ENCODE peak calls at places on chromosomes 6 and 20, in eight cellular contexts. One of them, this sample, is unnamed.

GRCh38 chr6:31057426-31058003 is 47.2 kb downstream of the MUC22 start:
- DNase-seq in IMR-90: peak; percentile 63
- DNase-seq in MM.1S: no peak
- DNase-seq in astrocyte: peak; percentile 61
- DNase-seq in fibroblast of lung: peak; percentile 29
- DNase-seq in brain microvascular endothelial cell: no peak
- DNase-seq in tibial nerve: no peak
- DNase-seq in astrocyte of the spinal cord: peak; percentile 37
- DNase-seq in this sample: peak; percentile 63

GRCh38 chr6:6724319-6725119 is 136.0 kb downstream of the LY86 start:
- DNase-seq in IMR-90: peak; percentile 76
- DNase-seq in MM.1S: peak; percentile 59
- DNase-seq in astrocyte: peak; percentile 68
- DNase-seq in fibroblast of lung: peak; percentile 89
- DNase-seq in brain microvascular endothelial cell: peak; percentile 59
- DNase-seq in tibial nerve: peak; percentile 84
- DNase-seq in astrocyte of the spinal cord: peak; percentile 79
- DNase-seq in this sample: peak; percentile 63

GRCh38 chr6:90780778-90781177 is 193.9 kb upstream of the MAP3K7 start:
- DNase-seq in IMR-90: no peak
- DNase-seq in MM.1S: no peak
- DNase-seq in astrocyte: no peak
- DNase-seq in fibroblast of lung: no peak
- DNase-seq in brain microvascular endothelial cell: no peak
- DNase-seq in tibial nerve: no peak
- DNase-seq in astrocyte of the spinal cord: no peak
- DNase-seq in this sample: no peak

GRCh38 chr20:10659651-10660601 is 13.9 kb downstream of the JAG1 start:
- DNase-seq in IMR-90: no peak
- DNase-seq in MM.1S: no peak
- DNase-seq in astrocyte: no peak
- DNase-seq in fibroblast of lung: no peak
- DNase-seq in brain microvascular endothelial cell: no peak
- DNase-seq in tibial nerve: no peak
- DNase-seq in astrocyte of the spinal cord: no peak
- DNase-seq in this sample: no peak

GRCh38 chr6:154598403-154598802 is 87.9 kb upstream of the CNKSR3 start:
- DNase-seq in IMR-90: no peak
- DNase-seq in MM.1S: no peak
- DNase-seq in astrocyte: no peak
- DNase-seq in fibroblast of lung: no peak
- DNase-seq in brain microvascular endothelial cell: no peak
- DNase-seq in tibial nerve: no peak
- DNase-seq in astrocyte of the spinal cord: no peak
- DNase-seq in this sample: no peak

GRCh38 chr20:17859616-17860232 is 108.9 kb downstream of the SNX5 start:
- DNase-seq in IMR-90: no peak
- DNase-seq in MM.1S: no peak
- DNase-seq in astrocyte: no peak
- DNase-seq in fibroblast of lung: no peak
- DNase-seq in brain microvascular endothelial cell: no peak
- DNase-seq in tibial nerve: no peak
- DNase-seq in astrocyte of the spinal cord: no peak
- DNase-seq in this sample: no peak

GRCh38 chr6:17842014-17842776 is 135.5 kb upstream of the NUP153 start:
- DNase-seq in IMR-90: no peak
- DNase-seq in MM.1S: no peak
- DNase-seq in astrocyte: no peak
- DNase-seq in fibroblast of lung: no peak
- DNase-seq in brain microvascular endothelial cell: no peak
- DNase-seq in tibial nerve: no peak
- DNase-seq in astrocyte of the spinal cord: no peak
- DNase-seq in this sample: no peak

GRCh38 chr6:65295812-65296211 is 411.2 kb downstream of the EYS start:
- DNase-seq in IMR-90: no peak
- DNase-seq in MM.1S: no peak
- DNase-seq in astrocyte: no peak
- DNase-seq in fibroblast of lung: no peak
- DNase-seq in brain microvascular endothelial cell: no peak
- DNase-seq in tibial nerve: no peak
- DNase-seq in astrocyte of the spinal cord: no peak
- DNase-seq in this sample: no peak

GRCh38 chr6:100453701-100454521 is 10.8 kb downstream of the SIM1 start:
- DNase-seq in IMR-90: no peak
- DNase-seq in MM.1S: no peak
- DNase-seq in astrocyte: no peak
- DNase-seq in fibroblast of lung: no peak
- DNase-seq in brain microvascular endothelial cell: no peak
- DNase-seq in tibial nerve: no peak
- DNase-seq in astrocyte of the spinal cord: no peak
- DNase-seq in this sample: no peak

GRCh38 chr6:45835725-45836437 is 179.8 kb downstream of the CLIC5 start:
- DNase-seq in IMR-90: no peak
- DNase-seq in MM.1S: no peak
- DNase-seq in astrocyte: peak; percentile 14
- DNase-seq in fibroblast of lung: no peak
- DNase-seq in brain microvascular endothelial cell: no peak
- DNase-seq in tibial nerve: no peak
- DNase-seq in astrocyte of the spinal cord: no peak
- DNase-seq in this sample: peak; percentile 85

DNA sequence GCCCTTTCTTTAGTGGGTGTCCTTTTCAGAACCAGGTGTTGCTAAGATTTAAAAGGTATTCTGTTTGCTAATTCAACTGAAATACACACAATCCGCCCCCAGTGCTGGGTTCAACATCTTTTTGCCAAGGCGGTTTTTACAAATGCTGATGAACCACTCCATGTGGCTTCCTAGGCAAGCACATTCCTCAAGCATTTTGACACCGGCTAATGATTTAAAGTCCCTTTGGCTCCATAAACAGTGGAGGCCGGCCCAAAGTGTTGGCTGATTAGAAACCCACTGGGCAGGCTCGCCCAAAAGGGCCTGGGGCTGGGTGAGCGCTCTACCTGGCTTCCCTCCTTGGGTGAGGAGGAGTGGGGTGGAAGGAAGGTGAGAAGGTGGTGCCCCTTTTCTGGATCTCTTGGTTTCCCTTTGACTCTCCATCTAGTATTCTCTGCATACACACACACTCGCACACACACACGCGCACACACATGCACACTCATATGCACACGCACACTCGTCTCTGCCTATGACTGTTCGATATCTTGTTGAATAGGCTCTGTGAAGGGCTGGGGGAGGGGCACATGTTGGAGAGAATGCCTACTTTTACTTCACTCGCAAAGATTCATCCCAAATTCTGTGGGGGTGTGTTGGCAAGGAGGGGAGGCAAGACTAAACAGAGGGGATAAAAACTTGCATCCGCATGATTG is 66.7 kb upstream of the ARMC2 start:
- DNase-seq in IMR-90: peak; percentile 12
- DNase-seq in MM.1S: no peak
- DNase-seq in astrocyte: peak; percentile 12
- DNase-seq in fibroblast of lung: peak; percentile 39
- DNase-seq in brain microvascular endothelial cell: peak; percentile 6
- DNase-seq in tibial nerve: no peak
- DNase-seq in astrocyte of the spinal cord: no peak
- DNase-seq in this sample: no peak
- TF ChIP-seq CTCF in IMR-90: no peak
- TF ChIP-seq CTCF in MM.1S: no peak
- TF ChIP-seq CTCF in astrocyte: no peak
- TF ChIP-seq CTCF in fibroblast of lung: no peak
- TF ChIP-seq CTCF in brain microvascular endothelial cell: no peak
- TF ChIP-seq CTCF in tibial nerve: no peak
- TF ChIP-seq CTCF in astrocyte of the spinal cord: no peak
- TF ChIP-seq CTCF in this sample: no peak

GRCh38 chr6:127117979-127118504 is 429 bp upstream of the RSPO3 start:
- DNase-seq in IMR-90: no peak
- DNase-seq in MM.1S: no peak
- DNase-seq in astrocyte: no peak
- DNase-seq in fibroblast of lung: peak; percentile 33
- DNase-seq in brain microvascular endothelial cell: no peak
- DNase-seq in tibial nerve: no peak
- DNase-seq in astrocyte of the spinal cord: peak; percentile 14
- DNase-seq in this sample: no peak
- H3K4me3 ChIP-seq in IMR-90: peak overlapping the region; percentile 28
- H3K4me3 ChIP-seq in MM.1S: no peak overlapping the region
- H3K4me3 ChIP-seq in astrocyte: peak overlapping the region; percentile 42
- H3K4me3 ChIP-seq in fibroblast of lung: peak overlapping the region; percentile 62
- H3K4me3 ChIP-seq in brain microvascular endothelial cell: peak overlapping the region; percentile 56
- H3K4me3 ChIP-seq in tibial nerve: peak overlapping the region; percentile 51
- H3K4me3 ChIP-seq in astrocyte of the spinal cord: peak overlapping the region; percentile 47
- H3K4me3 ChIP-seq in this sample: no peak overlapping the region

DNA sequence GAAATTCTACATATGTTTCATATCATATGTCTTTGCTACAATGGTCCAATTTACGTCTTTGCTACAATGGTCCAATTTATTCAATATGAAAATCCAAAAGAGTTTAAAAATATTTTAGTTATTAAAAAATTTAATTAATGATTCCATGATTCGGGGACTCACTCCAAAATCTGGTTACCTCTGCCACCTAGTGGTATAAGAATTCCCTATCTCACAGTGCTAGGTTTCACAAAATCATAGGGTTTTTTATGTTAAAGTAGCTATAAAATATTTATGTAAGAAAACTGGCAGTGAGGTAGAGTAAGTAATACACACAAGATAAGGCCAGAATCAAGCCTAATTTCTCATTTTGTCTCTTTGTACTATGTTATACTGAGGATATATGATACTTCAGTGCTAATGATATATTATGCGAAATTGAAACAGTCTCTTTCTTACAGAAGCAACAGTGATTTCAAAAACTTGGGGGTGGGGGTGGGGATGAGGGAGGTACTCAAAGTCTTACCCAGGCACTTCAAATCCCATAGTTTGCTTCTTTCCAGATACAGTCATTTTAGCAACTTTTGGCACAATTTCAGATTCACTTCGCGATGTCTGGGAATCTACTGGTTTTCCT is 52.3 kb downstream of the HBS1L start:
- DNase-seq in IMR-90: peak; percentile 40
- DNase-seq in MM.1S: peak; percentile 56
- DNase-seq in astrocyte: no peak
- DNase-seq in fibroblast of lung: peak; percentile 37
- DNase-seq in brain microvascular endothelial cell: no peak
- DNase-seq in tibial nerve: no peak
- DNase-seq in astrocyte of the spinal cord: peak; percentile 22
- DNase-seq in this sample: peak; percentile 36
- TF ChIP-seq CTCF in IMR-90: peak; percentile 54
- TF ChIP-seq CTCF in MM.1S: peak; percentile 57
- TF ChIP-seq CTCF in astrocyte: peak; percentile 49
- TF ChIP-seq CTCF in fibroblast of lung: peak; percentile 64
- TF ChIP-seq CTCF in brain microvascular endothelial cell: peak; percentile 59
- TF ChIP-seq CTCF in tibial nerve: peak; percentile 9
- TF ChIP-seq CTCF in astrocyte of the spinal cord: peak; percentile 69
- TF ChIP-seq CTCF in this sample: peak; percentile 35

GRCh38 chr20:53576195-53576580 is 17.5 kb downstream of the ZNF217 start:
- DNase-seq in IMR-90: no peak
- DNase-seq in MM.1S: no peak
- DNase-seq in astrocyte: no peak
- DNase-seq in fibroblast of lung: no peak
- DNase-seq in brain microvascular endothelial cell: no peak
- DNase-seq in tibial nerve: no peak
- DNase-seq in astrocyte of the spinal cord: no peak
- DNase-seq in this sample: no peak

GRCh38 chr20:53574819-53575218 is 18.8 kb downstream of the ZNF217 start:
- DNase-seq in IMR-90: no peak
- DNase-seq in MM.1S: no peak
- DNase-seq in astrocyte: no peak
- DNase-seq in fibroblast of lung: no peak
- DNase-seq in brain microvascular endothelial cell: no peak
- DNase-seq in tibial nerve: no peak
- DNase-seq in astrocyte of the spinal cord: no peak
- DNase-seq in this sample: no peak

GRCh38 chr20:53575481-53576194 is 18.0 kb downstream of the ZNF217 start:
- DNase-seq in IMR-90: no peak
- DNase-seq in MM.1S: no peak
- DNase-seq in astrocyte: no peak
- DNase-seq in fibroblast of lung: no peak
- DNase-seq in brain microvascular endothelial cell: no peak
- DNase-seq in tibial nerve: no peak
- DNase-seq in astrocyte of the spinal cord: no peak
- DNase-seq in this sample: no peak

GRCh38 chr20:53576586-53577318 is 16.9 kb downstream of the ZNF217 start:
- DNase-seq in IMR-90: no peak
- DNase-seq in MM.1S: no peak
- DNase-seq in astrocyte: no peak
- DNase-seq in fibroblast of lung: no peak
- DNase-seq in brain microvascular endothelial cell: no peak
- DNase-seq in tibial nerve: no peak
- DNase-seq in astrocyte of the spinal cord: no peak
- DNase-seq in this sample: no peak

DNA sequence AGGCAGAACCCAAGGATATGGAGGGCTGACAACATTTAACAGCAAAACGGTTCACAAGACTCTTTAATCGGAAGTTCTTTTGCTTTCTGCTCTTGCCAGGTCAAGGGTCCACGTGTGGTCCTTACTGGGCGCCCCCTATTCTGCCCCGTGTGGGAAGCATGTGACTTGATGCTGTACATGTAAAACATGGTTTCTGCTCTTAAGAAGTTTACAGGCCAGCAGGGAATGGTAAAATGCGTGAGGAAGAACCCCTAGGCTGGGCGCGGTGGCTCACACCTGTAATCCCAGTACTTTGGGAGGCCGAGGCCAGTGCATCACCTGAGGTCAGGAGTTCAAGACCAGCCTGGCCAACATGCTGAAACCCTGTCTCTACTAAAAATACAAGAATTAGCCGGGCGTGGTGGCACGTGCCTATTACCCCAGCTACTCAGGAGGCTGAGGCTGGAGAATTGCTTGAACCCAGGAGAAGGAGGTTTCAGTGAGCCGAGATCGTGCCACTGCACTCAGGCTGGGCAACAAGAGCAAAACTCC is 19.3 kb downstream of the ZNF217 start:
- DNase-seq in IMR-90: no peak
- DNase-seq in MM.1S: no peak
- DNase-seq in astrocyte: no peak
- DNase-seq in fibroblast of lung: no peak
- DNase-seq in brain microvascular endothelial cell: no peak
- DNase-seq in tibial nerve: no peak
- DNase-seq in astrocyte of the spinal cord: no peak
- DNase-seq in this sample: no peak
- H3K4me3 ChIP-seq in IMR-90: no peak overlapping the region
- H3K4me3 ChIP-seq in MM.1S: no peak overlapping the region
- H3K4me3 ChIP-seq in astrocyte: no peak overlapping the region
- H3K4me3 ChIP-seq in fibroblast of lung: no peak overlapping the region
- H3K4me3 ChIP-seq in brain microvascular endothelial cell: no peak overlapping the region
- H3K4me3 ChIP-seq in tibial nerve: no peak overlapping the region
- H3K4me3 ChIP-seq in astrocyte of the spinal cord: no peak overlapping the region
- H3K4me3 ChIP-seq in this sample: no peak overlapping the region

DNA sequence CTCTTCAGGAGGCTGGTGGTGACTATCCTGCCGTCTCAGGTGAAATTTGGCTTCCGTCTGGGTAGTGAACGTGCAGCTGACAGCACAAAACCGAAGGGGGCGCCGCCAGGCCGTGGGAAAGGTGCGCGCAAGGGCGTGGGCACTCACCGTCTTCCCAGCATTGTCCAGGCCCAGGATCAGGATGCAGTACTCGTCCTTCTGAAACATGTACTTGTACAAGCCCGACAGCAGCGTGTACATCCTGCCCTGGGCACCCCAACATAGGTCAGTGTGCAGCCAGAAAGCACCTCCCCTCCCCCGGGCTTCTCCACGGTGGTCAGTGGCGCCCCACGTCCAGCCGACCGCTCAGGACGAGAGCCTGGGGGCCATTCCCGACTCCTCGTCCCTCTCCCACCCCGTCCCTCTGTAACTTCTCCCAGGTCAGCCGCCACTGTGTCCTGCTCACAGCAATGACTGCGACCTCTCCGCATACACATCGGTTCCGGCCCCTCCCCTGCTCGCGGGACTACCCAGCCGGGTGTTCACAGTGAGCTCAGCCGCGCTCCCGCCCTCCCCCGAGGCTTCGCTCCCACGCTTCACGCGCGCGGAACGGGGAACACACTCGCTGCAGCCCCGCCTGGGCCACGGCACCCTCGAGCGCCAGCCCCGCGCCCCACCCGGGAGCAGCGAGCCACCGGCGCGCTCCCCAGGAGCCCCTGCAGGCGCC is 771 bp downstream of the ARFRP1 start:
- DNase-seq in IMR-90: peak; percentile 35
- DNase-seq in MM.1S: peak; percentile 72
- DNase-seq in astrocyte: no peak
- DNase-seq in fibroblast of lung: peak; percentile 31
- DNase-seq in brain microvascular endothelial cell: peak; percentile 50
- DNase-seq in tibial nerve: no peak
- DNase-seq in astrocyte of the spinal cord: no peak
- DNase-seq in this sample: peak; percentile 55
- TF ChIP-seq CTCF in IMR-90: peak; percentile 25
- TF ChIP-seq CTCF in MM.1S: peak; percentile 88
- TF ChIP-seq CTCF in astrocyte: peak; percentile 14
- TF ChIP-seq CTCF in fibroblast of lung: peak; percentile 25
- TF ChIP-seq CTCF in brain microvascular endothelial cell: peak; percentile 54
- TF ChIP-seq CTCF in tibial nerve: no peak
- TF ChIP-seq CTCF in astrocyte of the spinal cord: peak; percentile 37
- TF ChIP-seq CTCF in this sample: peak; percentile 80